ENCODE peak calls at places on chromosomes 1 and 21, in nine cellular contexts. R is heart left ventricle, E is cardiac muscle cell, L is GM12865, S is spleen, M is AG04450, D is lower lobe of right lung, Y is IMR-90, P is cardiac fibroblast. J is an unnamed sample.
A peak's percentile ranks its signal among the peaks of the same experiment; 100 is the strongest.

GRCh38 chr1:68015369-68015768 is 35.1 kb downstream of the DIRAS3 start:
- DNase-seq in R (peak; percentile 37), E (peak; percentile 9), L (no peak), S (no peak), M (no peak), D (no peak), Y (no peak), P (no peak), J (no peak)

GRCh38 chr1:8004803-8005573 is 21.1 kb downstream of the ERRFI1 start:
- DNase-seq in R (peak; percentile 89), E (peak; percentile 52), L (no peak), S (no peak), M (peak; percentile 89), D (peak; percentile 76), Y (peak; percentile 98), P (peak; percentile 99), J (peak; percentile 89)

GRCh38 chr1:62285440-62285839 is 33.8 kb downstream of the KANK4 start:
- DNase-seq in R (no peak), E (no peak), L (no peak), S (no peak), M (no peak), D (no peak), Y (no peak), P (no peak), J (no peak)

GRCh38 chr1:66464802-66465201 is 69.2 kb upstream of the SGIP1 start:
- DNase-seq in R (no peak), E (no peak), L (no peak), S (no peak), M (peak; percentile 92), D (no peak), Y (peak; percentile 99), P (peak; percentile 81), J (peak; percentile 98)

GRCh38 chr1:234609528-234610042 is 393 bp downstream of the IRF2BP2 start:
- DNase-seq in R (no peak), E (peak; percentile 46), L (peak; percentile 26), S (peak; percentile 85), M (no peak), D (peak; percentile 54), Y (no peak), P (no peak), J (no peak)

GRCh38 chr1:207404849-207405525 is 49.1 kb upstream of the CR2 start:
- DNase-seq in R (no peak), E (peak; percentile 73), L (peak; percentile 74), S (no peak), M (peak; percentile 38), D (no peak), Y (peak; percentile 78), P (peak; percentile 85), J (peak; percentile 28)

GRCh38 chr1:42975038-42975437 is 16.4 kb upstream of the SLC2A1 start:
- DNase-seq in R (no peak), E (no peak), L (no peak), S (peak; percentile 14), M (no peak), D (no peak), Y (no peak), P (no peak), J (no peak)

GRCh38 chr21:37700641-37701202 is 215.5 kb downstream of the KCNJ6 start:
- DNase-seq in R (peak; percentile 40), E (peak; percentile 73), L (peak; percentile 88), S (no peak), M (peak; percentile 61), D (no peak), Y (peak; percentile 84), P (peak; percentile 86), J (peak; percentile 45)

GRCh38 chr1:162310337-162310736 is 66.3 kb downstream of the SPATA46 start:
- DNase-seq in R (no peak), E (no peak), L (peak; percentile 5), S (no peak), M (no peak), D (no peak), Y (peak; percentile 33), P (no peak), J (no peak)

DNA sequence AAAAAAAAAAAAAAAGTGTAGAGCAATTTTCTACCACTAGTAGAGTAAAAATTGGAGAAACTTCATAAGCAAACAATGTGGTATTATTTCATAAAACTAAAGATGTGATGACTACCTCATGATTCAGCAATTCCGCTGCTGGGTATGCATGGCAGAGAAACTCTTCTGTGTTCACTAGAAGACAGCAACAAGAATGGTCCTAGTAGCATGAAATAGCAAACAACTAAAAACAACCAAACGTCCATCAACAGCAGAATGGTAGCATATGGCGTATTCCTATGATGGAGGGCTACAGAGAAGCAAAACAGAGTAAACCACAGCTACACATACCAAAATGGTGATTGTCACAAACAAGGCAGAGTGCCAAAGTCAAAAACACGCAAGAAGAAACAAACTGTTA is 18.9 kb downstream of the HTR1D start:
- DNase-seq in R (no peak), E (no peak), L (no peak), S (no peak), M (peak; percentile 94), D (no peak), Y (peak; percentile 97), P (peak; percentile 88), J (peak; percentile 90)
- TF ChIP-seq CTCF in R (no peak), E (peak; percentile 6), L (no peak), S (no peak), M (peak; percentile 16), D (no peak), Y (peak; percentile 3), P (peak; percentile 14), J (no peak)

GRCh38 chr1:59393211-59394180 is 96.6 kb downstream of the FGGY start:
- DNase-seq in R (peak; percentile 85), E (peak; percentile 75), L (no peak), S (no peak), M (peak; percentile 76), D (no peak), Y (peak; percentile 91), P (peak; percentile 92), J (no peak)
- H3K4me3 ChIP-seq in R (no peak overlapping the region), E (no peak overlapping the region), L (no peak overlapping the region), S (no peak overlapping the region), M (peak overlapping the region; percentile 3), D (no peak overlapping the region), Y (no peak overlapping the region), P (no peak overlapping the region), J (no peak overlapping the region)

DNA sequence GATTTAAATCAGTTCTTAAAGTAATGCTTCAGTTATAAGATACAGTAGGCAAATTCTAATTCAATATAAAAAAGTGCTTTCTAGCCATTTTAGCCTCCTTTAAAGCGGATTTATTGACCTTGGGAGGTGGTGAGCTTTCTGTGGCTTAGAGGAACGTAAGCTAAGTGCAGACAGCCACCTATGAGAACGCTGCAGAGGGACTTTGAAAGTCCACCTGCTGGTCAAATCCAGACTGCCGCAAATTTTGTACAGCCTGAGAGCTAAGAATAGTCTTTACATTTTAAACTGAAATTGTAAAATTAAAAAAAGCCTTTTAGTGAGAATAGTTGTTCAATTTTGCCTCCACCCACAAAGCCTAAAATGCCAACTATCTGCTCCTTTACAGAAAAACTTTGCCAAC is 67.0 kb upstream of the SSX2IP start:
- DNase-seq in R (no peak), E (no peak), L (no peak), S (no peak), M (no peak), D (no peak), Y (no peak), P (no peak), J (no peak)
- TF ChIP-seq CTCF in R (no peak), E (peak; percentile 14), L (no peak), S (no peak), M (peak; percentile 31), D (no peak), Y (no peak), P (no peak), J (no peak)

DNA sequence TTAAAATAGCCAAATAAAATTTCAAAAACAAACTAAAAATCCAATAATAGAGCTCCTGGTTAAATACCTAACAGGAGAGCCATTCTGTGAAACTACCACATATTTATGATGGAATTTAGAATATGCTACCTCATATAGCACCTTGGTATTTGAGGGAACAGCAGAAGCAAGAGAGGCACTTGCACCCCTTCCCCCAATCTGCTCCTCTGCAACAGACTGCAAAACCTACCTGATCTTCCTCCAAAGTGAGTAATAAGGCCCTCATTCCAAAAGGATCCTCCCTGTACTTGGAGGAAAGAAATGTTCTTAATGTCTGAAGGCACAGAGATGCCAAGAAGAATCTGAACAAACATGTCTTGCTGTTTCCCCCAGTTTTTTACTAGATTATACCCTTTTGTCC is 28.1 kb upstream of the RNPC3 start:
- DNase-seq in R (no peak), E (no peak), L (no peak), S (no peak), M (no peak), D (no peak), Y (no peak), P (no peak), J (no peak)
- H3K4me3 ChIP-seq in R (no peak overlapping the region), E (no peak overlapping the region), L (no peak overlapping the region), S (no peak overlapping the region), M (no peak overlapping the region), D (no peak overlapping the region), Y (no peak overlapping the region), P (no peak overlapping the region), J (no peak overlapping the region)